ENCODE peak calls at places on chromosome 19, in six cellular contexts. One of them, this sample, is unnamed.

GRCh38 chr19:50778906-50779430 is 8.7 kb downstream of the GPR32 start:
- DNase-seq in A549: no peak
- DNase-seq in HepG2: no peak
- DNase-seq in GM12878: no peak
- DNase-seq in endothelial cell of umbilical vein: no peak
- DNase-seq in K562: peak; percentile 57
- DNase-seq in this sample: no peak

GRCh38 chr19:46624958-46625661 is at the start of gene PTGIR:
- DNase-seq in A549: no peak
- DNase-seq in HepG2: no peak
- DNase-seq in GM12878: no peak
- DNase-seq in endothelial cell of umbilical vein: peak; percentile 42
- DNase-seq in K562: peak; percentile 67
- DNase-seq in this sample: peak; percentile 58

GRCh38 chr19:35120492-35120891 is 4.9 kb downstream of the FXYD3 start:
- DNase-seq in A549: peak; percentile 57
- DNase-seq in HepG2: no peak
- DNase-seq in GM12878: no peak
- DNase-seq in endothelial cell of umbilical vein: no peak
- DNase-seq in K562: no peak
- DNase-seq in this sample: no peak

GRCh38 chr19:3094638-3095374 is 644 bp downstream of the GNA11 start:
- DNase-seq in A549: no peak
- DNase-seq in HepG2: no peak
- DNase-seq in GM12878: no peak
- DNase-seq in endothelial cell of umbilical vein: no peak
- DNase-seq in K562: no peak
- DNase-seq in this sample: peak; percentile 51

GRCh38 chr19:3270908-3271307 is 46.4 kb downstream of the CELF5 start:
- DNase-seq in A549: peak; percentile 73
- DNase-seq in HepG2: peak; percentile 43
- DNase-seq in GM12878: no peak
- DNase-seq in endothelial cell of umbilical vein: no peak
- DNase-seq in K562: peak; percentile 62
- DNase-seq in this sample: peak; percentile 54

GRCh38 chr19:4597975-4598671 is 38.6 kb upstream of the SEMA6B start:
- DNase-seq in A549: peak; percentile 70
- DNase-seq in HepG2: no peak
- DNase-seq in GM12878: no peak
- DNase-seq in endothelial cell of umbilical vein: no peak
- DNase-seq in K562: peak; percentile 97
- DNase-seq in this sample: peak; percentile 55

GRCh38 chr19:10278935-10279334 is 7.8 kb upstream of the ICAM4 start:
- DNase-seq in A549: no peak
- DNase-seq in HepG2: no peak
- DNase-seq in GM12878: no peak
- DNase-seq in endothelial cell of umbilical vein: no peak
- DNase-seq in K562: no peak
- DNase-seq in this sample: peak; percentile 26

GRCh38 chr19:8017808-8018207 is 12.4 kb upstream of the ELAVL1 start:
- DNase-seq in A549: no peak
- DNase-seq in HepG2: peak; percentile 45
- DNase-seq in GM12878: no peak
- DNase-seq in endothelial cell of umbilical vein: no peak
- DNase-seq in K562: peak; percentile 57
- DNase-seq in this sample: peak; percentile 71

GRCh38 chr19:39409886-39410619 is 2.4 kb upstream of the PLEKHG2 start:
- DNase-seq in A549: peak; percentile 75
- DNase-seq in HepG2: peak; percentile 25
- DNase-seq in GM12878: no peak
- DNase-seq in endothelial cell of umbilical vein: peak; percentile 68
- DNase-seq in K562: peak; percentile 43
- DNase-seq in this sample: peak; percentile 80

GRCh38 chr19:2634960-2635359 is 67.5 kb downstream of the GNG7 start:
- DNase-seq in A549: no peak
- DNase-seq in HepG2: no peak
- DNase-seq in GM12878: no peak
- DNase-seq in endothelial cell of umbilical vein: no peak
- DNase-seq in K562: no peak
- DNase-seq in this sample: no peak

GRCh38 chr19:49677901-49678674 is 1.0 kb downstream of the PRMT1 start:
- DNase-seq in A549: peak; percentile 82
- DNase-seq in HepG2: peak; percentile 74
- DNase-seq in GM12878: no peak
- DNase-seq in endothelial cell of umbilical vein: peak; percentile 77
- DNase-seq in K562: peak; percentile 72
- DNase-seq in this sample: peak; percentile 84

GRCh38 chr19:39997595-39998216 is 846 bp downstream of the ZNF546 start:
- DNase-seq in A549: no peak
- DNase-seq in HepG2: peak; percentile 12
- DNase-seq in GM12878: no peak
- DNase-seq in endothelial cell of umbilical vein: no peak
- DNase-seq in K562: no peak
- DNase-seq in this sample: no peak

GRCh38 chr19:35088514-35088913 is 27.1 kb upstream of the FXYD3 start:
- DNase-seq in A549: peak; percentile 70
- DNase-seq in HepG2: no peak
- DNase-seq in GM12878: no peak
- DNase-seq in endothelial cell of umbilical vein: no peak
- DNase-seq in K562: no peak
- DNase-seq in this sample: peak; percentile 2

GRCh38 chr19:21202865-21203494 is 61.1 kb downstream of the ZNF431 start:
- DNase-seq in A549: peak; percentile 9
- DNase-seq in HepG2: no peak
- DNase-seq in GM12878: peak; percentile 3
- DNase-seq in endothelial cell of umbilical vein: peak; percentile 15
- DNase-seq in K562: peak; percentile 53
- DNase-seq in this sample: peak; percentile 72

GRCh38 chr19:10817291-10818038 is 18.5 kb downstream of the TMED1 start:
- DNase-seq in A549: no peak
- DNase-seq in HepG2: no peak
- DNase-seq in GM12878: no peak
- DNase-seq in endothelial cell of umbilical vein: no peak
- DNase-seq in K562: no peak
- DNase-seq in this sample: no peak

GRCh38 chr19:49638360-49638759 is 1.6 kb downstream of the RRAS start:
- DNase-seq in A549: peak; percentile 49
- DNase-seq in HepG2: no peak
- DNase-seq in GM12878: no peak
- DNase-seq in endothelial cell of umbilical vein: peak; percentile 21
- DNase-seq in K562: no peak
- DNase-seq in this sample: no peak

GRCh38 chr19:49679832-49680472 is 2.9 kb downstream of the PRMT1 start:
- DNase-seq in A549: no peak
- DNase-seq in HepG2: no peak
- DNase-seq in GM12878: no peak
- DNase-seq in endothelial cell of umbilical vein: no peak
- DNase-seq in K562: no peak
- DNase-seq in this sample: no peak

GRCh38 chr19:42199440-42200115 is 17.9 kb downstream of the DEDD2 start:
- DNase-seq in A549: no peak
- DNase-seq in HepG2: no peak
- DNase-seq in GM12878: peak; percentile 68
- DNase-seq in endothelial cell of umbilical vein: no peak
- DNase-seq in K562: peak; percentile 88
- DNase-seq in this sample: peak; percentile 95

GRCh38 chr19:29484876-29485275 is 40.9 kb upstream of the VSTM2B start:
- DNase-seq in A549: no peak
- DNase-seq in HepG2: no peak
- DNase-seq in GM12878: no peak
- DNase-seq in endothelial cell of umbilical vein: no peak
- DNase-seq in K562: no peak
- DNase-seq in this sample: no peak

GRCh38 chr19:18203408-18203862 is 407 bp downstream of the RAB3A start:
- DNase-seq in A549: no peak
- DNase-seq in HepG2: no peak
- DNase-seq in GM12878: no peak
- DNase-seq in endothelial cell of umbilical vein: no peak
- DNase-seq in K562: peak; percentile 46
- DNase-seq in this sample: no peak

GRCh38 chr19:41998246-41999020 is 4.4 kb upstream of the ATP1A3 start:
- DNase-seq in A549: peak; percentile 74
- DNase-seq in HepG2: peak; percentile 17
- DNase-seq in GM12878: no peak
- DNase-seq in endothelial cell of umbilical vein: no peak
- DNase-seq in K562: peak; percentile 77
- DNase-seq in this sample: peak; percentile 27

GRCh38 chr19:10800488-10800887 is 35.5 kb downstream of the TMED1 start:
- DNase-seq in A549: no peak
- DNase-seq in HepG2: no peak
- DNase-seq in GM12878: no peak
- DNase-seq in endothelial cell of umbilical vein: peak; percentile 28
- DNase-seq in K562: no peak
- DNase-seq in this sample: no peak

GRCh38 chr19:5046339-5047039 is 77.6 kb downstream of the KDM4B start:
- DNase-seq in A549: peak; percentile 84
- DNase-seq in HepG2: peak; percentile 87
- DNase-seq in GM12878: no peak
- DNase-seq in endothelial cell of umbilical vein: no peak
- DNase-seq in K562: no peak
- DNase-seq in this sample: peak; percentile 80

GRCh38 chr19:12675377-12675776 is 6.3 kb downstream of the DHPS start:
- DNase-seq in A549: no peak
- DNase-seq in HepG2: no peak
- DNase-seq in GM12878: no peak
- DNase-seq in endothelial cell of umbilical vein: no peak
- DNase-seq in K562: no peak
- DNase-seq in this sample: no peak

GRCh38 chr19:15096223-15096622 is 11.0 kb upstream of the SYDE1 start:
- DNase-seq in A549: no peak
- DNase-seq in HepG2: no peak
- DNase-seq in GM12878: no peak
- DNase-seq in endothelial cell of umbilical vein: no peak
- DNase-seq in K562: no peak
- DNase-seq in this sample: no peak

GRCh38 chr19:15093001-15093400 is 11.0 kb downstream of the OR1I1 start:
- DNase-seq in A549: no peak
- DNase-seq in HepG2: no peak
- DNase-seq in GM12878: no peak
- DNase-seq in endothelial cell of umbilical vein: no peak
- DNase-seq in K562: no peak
- DNase-seq in this sample: no peak

GRCh38 chr19:15087182-15087581 is 5.2 kb downstream of the OR1I1 start:
- DNase-seq in A549: no peak
- DNase-seq in HepG2: no peak
- DNase-seq in GM12878: no peak
- DNase-seq in endothelial cell of umbilical vein: no peak
- DNase-seq in K562: no peak
- DNase-seq in this sample: no peak

GRCh38 chr19:15091918-15092753 is 10.1 kb downstream of the OR1I1 start:
- DNase-seq in A549: peak; percentile 72
- DNase-seq in HepG2: peak; percentile 66
- DNase-seq in GM12878: no peak
- DNase-seq in endothelial cell of umbilical vein: peak; percentile 58
- DNase-seq in K562: peak; percentile 53
- DNase-seq in this sample: peak; percentile 70
- TF ChIP-seq MYC in A549: no peak
- TF ChIP-seq MYC in HepG2: no peak
- TF ChIP-seq MYC in GM12878: no peak
- TF ChIP-seq MYC in endothelial cell of umbilical vein: no peak
- TF ChIP-seq MYC in K562: no peak
- TF ChIP-seq MYC in this sample: no peak

DNA sequence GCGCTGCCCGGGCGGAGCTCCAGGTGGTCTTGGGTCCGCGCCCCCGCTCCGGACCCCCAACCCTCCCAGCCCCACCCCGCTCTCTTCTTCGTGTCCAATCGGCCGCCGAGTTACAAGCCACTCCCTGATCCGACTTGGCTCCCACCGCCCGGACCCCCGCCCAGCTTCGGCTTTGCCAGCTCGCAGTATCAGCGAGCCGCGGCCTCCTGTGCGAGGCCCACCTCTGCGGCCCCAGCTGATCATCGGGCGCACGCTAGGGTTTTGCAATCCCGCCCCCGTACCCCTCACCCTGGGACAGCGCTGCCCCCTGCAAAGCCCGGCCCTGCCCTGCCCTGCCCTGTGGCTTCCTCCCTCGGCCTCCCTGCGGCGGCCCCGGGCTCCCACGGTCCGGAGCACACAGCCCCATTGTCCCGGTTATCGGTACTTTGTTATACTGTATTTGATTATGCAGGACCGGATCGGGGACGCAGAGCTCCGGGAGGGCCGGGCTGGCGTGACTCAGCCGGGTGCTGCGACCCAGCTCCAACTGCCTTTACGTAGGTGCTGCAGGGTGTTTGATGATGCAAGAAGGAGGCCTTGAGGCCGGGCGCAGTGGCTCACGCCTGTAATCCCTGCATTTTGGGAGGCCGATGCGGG is 597 bp upstream of the LPAR2 start:
- DNase-seq in A549: peak; percentile 25
- DNase-seq in HepG2: no peak
- DNase-seq in GM12878: no peak
- DNase-seq in endothelial cell of umbilical vein: no peak
- DNase-seq in K562: no peak
- DNase-seq in this sample: peak; percentile 93
- H3K4me3 ChIP-seq in A549: peak overlapping the region; percentile 49
- H3K4me3 ChIP-seq in HepG2: no peak overlapping the region
- H3K4me3 ChIP-seq in GM12878: peak overlapping the region; percentile 57
- H3K4me3 ChIP-seq in endothelial cell of umbilical vein: no peak overlapping the region
- H3K4me3 ChIP-seq in K562: no peak overlapping the region
- H3K4me3 ChIP-seq in this sample: no peak overlapping the region

DNA sequence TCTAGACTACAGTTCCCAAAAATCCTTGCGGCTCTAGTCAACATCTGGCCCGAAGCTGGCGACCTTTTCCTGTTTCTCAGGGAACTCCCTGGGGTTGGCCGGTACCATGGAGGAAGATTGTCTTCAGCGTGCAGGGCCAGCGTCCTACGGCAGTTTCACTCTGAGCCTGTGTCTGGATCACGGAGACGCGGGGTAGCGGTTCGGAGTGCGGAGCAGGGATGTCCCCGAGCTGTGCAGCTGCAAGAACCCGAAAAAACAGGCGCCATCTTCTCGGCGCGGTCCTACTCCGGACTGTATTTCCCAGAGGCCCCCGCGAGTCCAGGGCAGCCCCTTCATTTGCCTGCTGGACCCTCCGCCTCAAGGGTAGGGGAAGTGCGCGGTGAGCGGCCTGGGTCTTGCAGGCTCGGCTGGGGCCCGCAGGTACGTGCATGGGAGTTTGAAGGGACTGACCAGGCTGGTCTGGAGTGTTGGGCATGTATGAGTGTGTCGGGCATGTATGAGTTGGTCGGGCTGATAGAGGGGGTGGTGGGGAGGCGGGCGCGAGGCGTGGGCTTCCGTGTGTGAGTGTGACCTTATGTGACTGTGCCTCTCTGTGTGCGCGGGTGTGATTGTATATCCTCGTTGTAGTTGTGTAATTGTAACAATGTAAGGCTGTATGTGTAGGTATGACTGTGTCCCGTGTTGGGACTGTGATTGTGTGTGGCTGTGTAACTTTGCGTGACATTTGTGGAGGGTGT is at the start of gene ZNF383:
- DNase-seq in A549: peak; percentile 97
- DNase-seq in HepG2: peak; percentile 92
- DNase-seq in GM12878: peak; percentile 81
- DNase-seq in endothelial cell of umbilical vein: peak; percentile 92
- DNase-seq in K562: peak; percentile 86
- DNase-seq in this sample: peak; percentile 92
- TF ChIP-seq POLR2A in A549: peak; percentile 80
- TF ChIP-seq POLR2A in HepG2: peak; percentile 86
- TF ChIP-seq POLR2A in GM12878: peak; percentile 91
- TF ChIP-seq POLR2A in endothelial cell of umbilical vein: peak; percentile 58
- TF ChIP-seq POLR2A in K562: peak; percentile 86
- TF ChIP-seq POLR2A in this sample: peak; percentile 47

GRCh38 chr19:15468675-15469512 is 4.5 kb upstream of the RASAL3 start:
- DNase-seq in A549: no peak
- DNase-seq in HepG2: no peak
- DNase-seq in GM12878: no peak
- DNase-seq in endothelial cell of umbilical vein: peak; percentile 49
- DNase-seq in K562: no peak
- DNase-seq in this sample: no peak
- TF ChIP-seq MYC in A549: no peak
- TF ChIP-seq MYC in HepG2: no peak
- TF ChIP-seq MYC in GM12878: no peak
- TF ChIP-seq MYC in endothelial cell of umbilical vein: no peak
- TF ChIP-seq MYC in K562: no peak
- TF ChIP-seq MYC in this sample: no peak